ENCODE peak calls at places on chromosomes 11 and 22, in seven cellular contexts. One of them, this sample, is unnamed.

GRCh38 chr11:3855808-3856491 is 486 bp downstream of the STIM1 start:
- DNase-seq in Daoy: peak; percentile 43
- DNase-seq in heart right ventricle: peak; percentile 24
- DNase-seq in GM06990: peak; percentile 64
- DNase-seq in hepatocyte: peak; percentile 51
- DNase-seq in stimulated activated CD8-positive, alpha-beta memory T cell treated with anti-CD3 and anti-CD28 coated beads, Interleukin-4, amount 100 ng/mL, for 4 hours: no peak
- DNase-seq in left colon: peak; percentile 65
- DNase-seq in this sample: peak; percentile 59

GRCh38 chr11:34466802-34467488 is 28.2 kb downstream of the CAT start:
- DNase-seq in Daoy: no peak
- DNase-seq in heart right ventricle: no peak
- DNase-seq in GM06990: no peak
- DNase-seq in hepatocyte: no peak
- DNase-seq in stimulated activated CD8-positive, alpha-beta memory T cell treated with anti-CD3 and anti-CD28 coated beads, Interleukin-4, amount 100 ng/mL, for 4 hours: no peak
- DNase-seq in left colon: no peak
- DNase-seq in this sample: no peak

GRCh38 chr11:46408407-46408986 is 16.9 kb upstream of the CHRM4 start:
- DNase-seq in Daoy: no peak
- DNase-seq in heart right ventricle: no peak
- DNase-seq in GM06990: no peak
- DNase-seq in hepatocyte: no peak
- DNase-seq in stimulated activated CD8-positive, alpha-beta memory T cell treated with anti-CD3 and anti-CD28 coated beads, Interleukin-4, amount 100 ng/mL, for 4 hours: no peak
- DNase-seq in left colon: no peak
- DNase-seq in this sample: no peak

GRCh38 chr11:27296406-27296994 is 66.5 kb downstream of the CCDC34 start:
- DNase-seq in Daoy: peak; percentile 60
- DNase-seq in heart right ventricle: no peak
- DNase-seq in GM06990: no peak
- DNase-seq in hepatocyte: peak; percentile 75
- DNase-seq in stimulated activated CD8-positive, alpha-beta memory T cell treated with anti-CD3 and anti-CD28 coated beads, Interleukin-4, amount 100 ng/mL, for 4 hours: no peak
- DNase-seq in left colon: no peak
- DNase-seq in this sample: peak; percentile 80

GRCh38 chr22:26565181-26565580 is 24.8 kb downstream of the TPST2 start:
- DNase-seq in Daoy: no peak
- DNase-seq in heart right ventricle: no peak
- DNase-seq in GM06990: no peak
- DNase-seq in hepatocyte: no peak
- DNase-seq in stimulated activated CD8-positive, alpha-beta memory T cell treated with anti-CD3 and anti-CD28 coated beads, Interleukin-4, amount 100 ng/mL, for 4 hours: no peak
- DNase-seq in left colon: no peak
- DNase-seq in this sample: no peak

GRCh38 chr11:121439337-121439736 is 12.8 kb upstream of the SORL1 start:
- DNase-seq in Daoy: no peak
- DNase-seq in heart right ventricle: no peak
- DNase-seq in GM06990: no peak
- DNase-seq in hepatocyte: no peak
- DNase-seq in stimulated activated CD8-positive, alpha-beta memory T cell treated with anti-CD3 and anti-CD28 coated beads, Interleukin-4, amount 100 ng/mL, for 4 hours: no peak
- DNase-seq in left colon: no peak
- DNase-seq in this sample: no peak

GRCh38 chr11:127003260-127003981 is 2.9 kb upstream of the KIRREL3 start:
- DNase-seq in Daoy: peak; percentile 84
- DNase-seq in heart right ventricle: no peak
- DNase-seq in GM06990: peak; percentile 17
- DNase-seq in hepatocyte: peak; percentile 67
- DNase-seq in stimulated activated CD8-positive, alpha-beta memory T cell treated with anti-CD3 and anti-CD28 coated beads, Interleukin-4, amount 100 ng/mL, for 4 hours: no peak
- DNase-seq in left colon: peak; percentile 18
- DNase-seq in this sample: no peak

GRCh38 chr22:21796231-21796630 is 60.6 kb upstream of the YPEL1 start:
- DNase-seq in Daoy: no peak
- DNase-seq in heart right ventricle: no peak
- DNase-seq in GM06990: no peak
- DNase-seq in hepatocyte: no peak
- DNase-seq in stimulated activated CD8-positive, alpha-beta memory T cell treated with anti-CD3 and anti-CD28 coated beads, Interleukin-4, amount 100 ng/mL, for 4 hours: no peak
- DNase-seq in left colon: no peak
- DNase-seq in this sample: no peak

GRCh38 chr22:47850644-47851151 is 1088.2 kb downstream of the TBC1D22A start:
- DNase-seq in Daoy: peak; percentile 55
- DNase-seq in heart right ventricle: no peak
- DNase-seq in GM06990: no peak
- DNase-seq in hepatocyte: peak; percentile 28
- DNase-seq in stimulated activated CD8-positive, alpha-beta memory T cell treated with anti-CD3 and anti-CD28 coated beads, Interleukin-4, amount 100 ng/mL, for 4 hours: no peak
- DNase-seq in left colon: no peak
- DNase-seq in this sample: no peak

This sample was measured in small intestine.